ENCODE peak calls at places on chromosomes 7 and 10, in eight cellular contexts. One of them, this sample, is unnamed.

GRCh38 chr7:96826089-96826488 is 116.4 kb upstream of the SEM1 start:
- DNase-seq in H1: no peak
- DNase-seq in esophagus muscularis mucosa: no peak
- DNase-seq in K562: no peak
- DNase-seq in sigmoid colon: no peak
- DNase-seq in suprapubic skin: no peak
- DNase-seq in HCT116: no peak
- DNase-seq in transverse colon: no peak
- DNase-seq in this sample: no peak

GRCh38 chr7:107122483-107122882 is 46.3 kb upstream of the HBP1 start:
- DNase-seq in HCT116: no peak
- DNase-seq in suprapubic skin: no peak
- DNase-seq in esophagus muscularis mucosa: no peak
- DNase-seq in sigmoid colon: no peak
- DNase-seq in transverse colon: no peak
- DNase-seq in K562: no peak
- DNase-seq in H1: no peak
- DNase-seq in this sample: no peak

GRCh38 chr10:45404770-45405120 is 30.7 kb downstream of the ALOX5 start:
- DNase-seq in transverse colon: no peak
- DNase-seq in HCT116: no peak
- DNase-seq in suprapubic skin: no peak
- DNase-seq in K562: no peak
- DNase-seq in H1: no peak
- DNase-seq in sigmoid colon: no peak
- DNase-seq in esophagus muscularis mucosa: no peak
- DNase-seq in this sample: no peak

GRCh38 chr10:123945506-123945905 is 53.9 kb upstream of the CPXM2 start:
- DNase-seq in K562: peak; percentile 9
- DNase-seq in H1: no peak
- DNase-seq in HCT116: peak; percentile 63
- DNase-seq in suprapubic skin: no peak
- DNase-seq in sigmoid colon: no peak
- DNase-seq in esophagus muscularis mucosa: no peak
- DNase-seq in transverse colon: no peak
- DNase-seq in this sample: no peak

GRCh38 chr10:70137927-70138883 is 5.6 kb upstream of the AIFM2 start:
- DNase-seq in HCT116: no peak
- DNase-seq in sigmoid colon: peak; percentile 49
- DNase-seq in suprapubic skin: peak; percentile 59
- DNase-seq in K562: no peak
- DNase-seq in esophagus muscularis mucosa: no peak
- DNase-seq in H1: no peak
- DNase-seq in transverse colon: peak; percentile 72
- DNase-seq in this sample: peak; percentile 30

GRCh38 chr10:124975977-124976514 is 34.1 kb downstream of the ZRANB1 start:
- DNase-seq in HCT116: no peak
- DNase-seq in transverse colon: no peak
- DNase-seq in sigmoid colon: no peak
- DNase-seq in esophagus muscularis mucosa: no peak
- DNase-seq in H1: no peak
- DNase-seq in suprapubic skin: no peak
- DNase-seq in K562: no peak
- DNase-seq in this sample: no peak

GRCh38 chr10:112376578-112376855 is 2.6 kb downstream of the ACSL5 start:
- DNase-seq in HCT116: no peak
- DNase-seq in K562: no peak
- DNase-seq in sigmoid colon: no peak
- DNase-seq in H1: no peak
- DNase-seq in suprapubic skin: no peak
- DNase-seq in esophagus muscularis mucosa: no peak
- DNase-seq in transverse colon: no peak
- DNase-seq in this sample: no peak

GRCh38 chr10:75099952-75100763 is 11.3 kb upstream of the SAMD8 start:
- DNase-seq in H1: peak; percentile 77
- DNase-seq in K562: peak; percentile 90
- DNase-seq in suprapubic skin: peak; percentile 88
- DNase-seq in esophagus muscularis mucosa: no peak
- DNase-seq in sigmoid colon: peak; percentile 88
- DNase-seq in HCT116: peak; percentile 48
- DNase-seq in transverse colon: peak; percentile 84
- DNase-seq in this sample: peak; percentile 87

GRCh38 chr7:17983238-17984088 is 43.2 kb upstream of the SNX13 start:
- DNase-seq in HCT116: no peak
- DNase-seq in K562: no peak
- DNase-seq in suprapubic skin: no peak
- DNase-seq in esophagus muscularis mucosa: no peak
- DNase-seq in H1: no peak
- DNase-seq in sigmoid colon: no peak
- DNase-seq in transverse colon: no peak
- DNase-seq in this sample: no peak

GRCh38 chr7:18019562-18019961 is 8.1 kb downstream of the PRPS1L1 start:
- DNase-seq in sigmoid colon: no peak
- DNase-seq in K562: no peak
- DNase-seq in suprapubic skin: no peak
- DNase-seq in H1: no peak
- DNase-seq in transverse colon: no peak
- DNase-seq in HCT116: peak; percentile 16
- DNase-seq in esophagus muscularis mucosa: no peak
- DNase-seq in this sample: no peak

GRCh38 chr7:80440908-80441307 is 71.0 kb downstream of the GNAT3 start:
- DNase-seq in HCT116: no peak
- DNase-seq in suprapubic skin: no peak
- DNase-seq in sigmoid colon: no peak
- DNase-seq in transverse colon: no peak
- DNase-seq in esophagus muscularis mucosa: no peak
- DNase-seq in H1: no peak
- DNase-seq in K562: no peak
- DNase-seq in this sample: no peak

GRCh38 chr10:43137701-43137970 is 609 bp upstream of the CSGALNACT2 start:
- DNase-seq in suprapubic skin: no peak
- DNase-seq in esophagus muscularis mucosa: peak; percentile 91
- DNase-seq in HCT116: no peak
- DNase-seq in transverse colon: peak; percentile 53
- DNase-seq in H1: no peak
- DNase-seq in K562: peak; percentile 59
- DNase-seq in sigmoid colon: no peak
- DNase-seq in this sample: no peak

GRCh38 chr10:119024882-119025281 is 4.6 kb upstream of the NANOS1 start:
- DNase-seq in suprapubic skin: no peak
- DNase-seq in HCT116: no peak
- DNase-seq in transverse colon: no peak
- DNase-seq in esophagus muscularis mucosa: peak; percentile 79
- DNase-seq in sigmoid colon: peak; percentile 37
- DNase-seq in H1: no peak
- DNase-seq in K562: no peak
- DNase-seq in this sample: no peak

GRCh38 chr10:34341473-34341872 is 473.6 kb downstream of the PARD3 start:
- DNase-seq in H1: no peak
- DNase-seq in K562: no peak
- DNase-seq in sigmoid colon: no peak
- DNase-seq in suprapubic skin: no peak
- DNase-seq in esophagus muscularis mucosa: no peak
- DNase-seq in transverse colon: no peak
- DNase-seq in HCT116: no peak
- DNase-seq in this sample: no peak

GRCh38 chr7:36904101-36904500 is 179.8 kb upstream of the AOAH start:
- DNase-seq in suprapubic skin: no peak
- DNase-seq in transverse colon: no peak
- DNase-seq in esophagus muscularis mucosa: no peak
- DNase-seq in H1: no peak
- DNase-seq in K562: no peak
- DNase-seq in sigmoid colon: no peak
- DNase-seq in HCT116: no peak
- DNase-seq in this sample: no peak

DNA sequence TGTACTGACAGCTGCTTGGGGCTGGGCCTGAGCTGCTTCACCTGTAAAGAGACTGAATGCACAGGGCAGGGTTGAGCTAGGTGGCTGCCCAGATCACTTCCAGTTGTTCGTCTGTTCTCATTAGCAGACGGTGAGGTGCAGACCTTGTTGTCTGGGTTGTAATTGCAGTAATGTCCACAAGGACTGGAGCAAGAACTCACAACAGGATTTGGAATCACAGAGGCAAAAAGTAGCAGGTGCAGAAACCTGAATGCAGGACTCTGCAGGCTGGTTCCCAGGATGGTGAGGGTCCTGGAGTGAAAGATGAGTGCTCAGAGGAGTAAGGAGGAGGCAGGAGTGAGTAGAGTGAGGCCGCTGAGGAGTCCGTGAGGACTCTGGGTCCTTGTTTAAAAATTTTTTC is 9.2 kb downstream of the ZSCAN25 start:
- DNase-seq in transverse colon: no peak
- DNase-seq in HCT116: no peak
- DNase-seq in sigmoid colon: no peak
- DNase-seq in esophagus muscularis mucosa: peak; percentile 57
- DNase-seq in K562: no peak
- DNase-seq in H1: no peak
- DNase-seq in suprapubic skin: no peak
- DNase-seq in this sample: no peak
- TF ChIP-seq POLR2A in transverse colon: no peak
- TF ChIP-seq POLR2A in HCT116: no peak
- TF ChIP-seq POLR2A in sigmoid colon: no peak
- TF ChIP-seq POLR2A in esophagus muscularis mucosa: no peak
- TF ChIP-seq POLR2A in K562: no peak
- TF ChIP-seq POLR2A in H1: no peak
- TF ChIP-seq POLR2A in suprapubic skin: no peak
- TF ChIP-seq POLR2A in this sample: no peak

GRCh38 chr10:6020806-6021205 is 41.4 kb downstream of the IL2RA start:
- DNase-seq in HCT116: no peak
- DNase-seq in sigmoid colon: no peak
- DNase-seq in K562: no peak
- DNase-seq in transverse colon: no peak
- DNase-seq in H1: no peak
- DNase-seq in suprapubic skin: no peak
- DNase-seq in esophagus muscularis mucosa: no peak
- DNase-seq in this sample: no peak
- TF ChIP-seq POLR2AphosphoS5 in HCT116: no peak
- TF ChIP-seq POLR2AphosphoS5 in sigmoid colon: no peak
- TF ChIP-seq POLR2AphosphoS5 in K562: no peak
- TF ChIP-seq POLR2AphosphoS5 in transverse colon: no peak
- TF ChIP-seq POLR2AphosphoS5 in H1: no peak
- TF ChIP-seq POLR2AphosphoS5 in suprapubic skin: no peak
- TF ChIP-seq POLR2AphosphoS5 in esophagus muscularis mucosa: no peak
- TF ChIP-seq POLR2AphosphoS5 in this sample: no peak

DNA sequence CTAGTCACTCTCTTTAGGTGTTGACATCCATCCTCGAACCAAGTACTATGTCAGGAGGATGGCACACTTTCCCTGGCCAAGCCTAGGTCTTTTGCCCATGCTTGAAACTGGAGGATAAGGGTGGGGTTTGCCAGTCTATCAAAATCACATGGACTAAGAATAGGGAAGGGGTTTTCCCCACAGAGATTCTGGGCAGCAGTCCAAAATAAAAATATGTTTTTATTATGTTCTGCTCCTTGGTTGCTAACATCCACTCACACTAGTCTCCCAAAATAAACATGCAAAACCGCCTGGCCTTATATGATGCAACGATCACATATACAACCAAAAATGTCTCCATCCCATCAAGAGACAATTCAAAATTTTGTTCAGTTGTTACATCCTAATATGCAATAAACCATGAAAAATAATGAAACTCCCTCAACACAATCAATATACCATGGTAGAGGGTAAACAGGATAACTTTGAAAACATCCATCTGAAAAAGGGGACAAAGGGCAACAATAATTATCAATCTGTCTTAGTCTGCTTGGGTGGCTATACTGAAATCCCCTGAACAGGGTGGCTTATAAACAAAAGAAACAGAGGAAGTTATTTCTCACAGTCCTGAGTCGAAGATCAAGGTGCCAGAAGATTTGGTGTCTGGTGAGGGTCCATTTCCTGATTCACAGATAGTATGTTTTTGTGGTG is 159.4 kb downstream of the ETV1 start:
- DNase-seq in HCT116: no peak
- DNase-seq in sigmoid colon: no peak
- DNase-seq in esophagus muscularis mucosa: no peak
- DNase-seq in transverse colon: no peak
- DNase-seq in suprapubic skin: no peak
- DNase-seq in H1: no peak
- DNase-seq in K562: no peak
- DNase-seq in this sample: no peak
- H3K27ac ChIP-seq in HCT116: no peak overlapping the region
- H3K27ac ChIP-seq in sigmoid colon: no peak overlapping the region
- H3K27ac ChIP-seq in esophagus muscularis mucosa: no peak overlapping the region
- H3K27ac ChIP-seq in transverse colon: no peak overlapping the region
- H3K27ac ChIP-seq in suprapubic skin: no peak overlapping the region
- H3K27ac ChIP-seq in H1: no peak overlapping the region
- H3K27ac ChIP-seq in K562: no peak overlapping the region
- H3K27ac ChIP-seq in this sample: no peak overlapping the region

GRCh38 chr10:14345262-14345661 is 14.5 kb upstream of the FRMD4A start:
- DNase-seq in HCT116: no peak
- DNase-seq in esophagus muscularis mucosa: peak; percentile 42
- DNase-seq in H1: no peak
- DNase-seq in sigmoid colon: no peak
- DNase-seq in suprapubic skin: no peak
- DNase-seq in K562: no peak
- DNase-seq in transverse colon: no peak
- DNase-seq in this sample: no peak
- TF ChIP-seq POLR2A in HCT116: no peak
- TF ChIP-seq POLR2A in esophagus muscularis mucosa: no peak
- TF ChIP-seq POLR2A in H1: no peak
- TF ChIP-seq POLR2A in sigmoid colon: no peak
- TF ChIP-seq POLR2A in suprapubic skin: no peak
- TF ChIP-seq POLR2A in K562: no peak
- TF ChIP-seq POLR2A in transverse colon: no peak
- TF ChIP-seq POLR2A in this sample: no peak

GRCh38 chr7:99021941-99022560 is 121.9 kb downstream of the SMURF1 start:
- DNase-seq in suprapubic skin: no peak
- DNase-seq in transverse colon: no peak
- DNase-seq in sigmoid colon: peak; percentile 22
- DNase-seq in H1: no peak
- DNase-seq in K562: no peak
- DNase-seq in esophagus muscularis mucosa: no peak
- DNase-seq in HCT116: no peak
- DNase-seq in this sample: peak; percentile 31
- TF ChIP-seq POLR2AphosphoS5 in suprapubic skin: no peak
- TF ChIP-seq POLR2AphosphoS5 in transverse colon: no peak
- TF ChIP-seq POLR2AphosphoS5 in sigmoid colon: no peak
- TF ChIP-seq POLR2AphosphoS5 in H1: no peak
- TF ChIP-seq POLR2AphosphoS5 in K562: no peak
- TF ChIP-seq POLR2AphosphoS5 in esophagus muscularis mucosa: no peak
- TF ChIP-seq POLR2AphosphoS5 in HCT116: no peak
- TF ChIP-seq POLR2AphosphoS5 in this sample: no peak

DNA sequence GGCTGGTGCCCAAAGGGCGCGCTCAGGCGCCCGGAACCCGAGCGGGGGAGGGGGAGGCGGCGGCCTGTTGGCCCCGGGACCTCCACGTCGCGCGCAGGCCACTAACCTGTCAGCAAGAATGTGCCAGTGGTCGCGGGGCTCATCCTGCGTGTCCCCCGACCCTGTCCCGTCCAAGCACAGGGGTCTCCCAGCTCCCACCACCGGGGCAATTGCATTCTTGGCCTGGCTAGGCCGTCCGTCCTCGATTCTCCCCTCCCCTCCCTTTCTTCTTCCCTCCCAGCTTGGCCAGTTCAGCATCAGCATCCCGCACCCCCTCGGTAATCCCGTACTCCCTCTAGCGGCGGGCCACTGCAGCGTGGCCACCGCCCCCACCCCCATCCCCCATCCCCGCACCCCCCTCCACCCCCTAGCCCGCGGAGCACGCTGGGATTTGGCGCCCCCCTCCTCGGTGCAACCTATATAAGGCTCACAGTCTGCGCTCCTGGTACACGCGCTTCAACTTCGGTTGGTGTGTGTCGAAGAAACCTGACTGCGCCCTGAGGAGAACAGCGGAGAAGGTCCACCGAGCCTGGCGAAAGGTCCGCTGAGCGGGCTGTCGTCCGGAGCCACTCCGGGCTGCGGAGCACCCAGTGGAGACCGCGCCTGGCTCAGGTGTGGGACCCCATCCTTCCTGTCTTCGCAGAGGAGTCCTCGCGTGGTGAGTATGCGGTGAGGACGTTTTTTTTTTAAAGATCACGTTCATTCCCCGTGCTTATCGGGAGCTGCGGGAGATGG is at the start of gene SGCE:
- DNase-seq in HCT116: peak; percentile 26
- DNase-seq in suprapubic skin: no peak
- DNase-seq in transverse colon: peak; percentile 64
- DNase-seq in esophagus muscularis mucosa: no peak
- DNase-seq in sigmoid colon: peak; percentile 92
- DNase-seq in K562: peak; percentile 33
- DNase-seq in H1: peak; percentile 56
- DNase-seq in this sample: peak; percentile 51
- H3K27ac ChIP-seq in HCT116: peak within 1 kb of the TSS; percentile 44
- H3K27ac ChIP-seq in suprapubic skin: peak within 1 kb of the TSS; percentile 50
- H3K27ac ChIP-seq in transverse colon: peak within 1 kb of the TSS; percentile 79
- H3K27ac ChIP-seq in esophagus muscularis mucosa: peak within 1 kb of the TSS; percentile 79
- H3K27ac ChIP-seq in sigmoid colon: peak within 1 kb of the TSS; percentile 89
- H3K27ac ChIP-seq in K562: no peak within 1 kb of the TSS
- H3K27ac ChIP-seq in H1: no peak within 1 kb of the TSS
- H3K27ac ChIP-seq in this sample: peak within 1 kb of the TSS; percentile 85